ENCODE peak calls at places on chromosomes 1 and 21, in ten cellular contexts. G is psoas muscle; F is NCI-H345; J is hepatocyte; X is hippocampal formation; O is activated CD8-positive, alpha-beta memory T cell treated with anti-CD3 and anti-CD28 coated beads for 1 hour; L is Right ventricle myocardium inferior; B is foreskin fibroblast; E is naive thymus-derived CD4-positive, alpha-beta T cell; Q is SK-MEL-5. T is an unnamed sample.

GRCh38 chr1:65279092-65279448 is 30.3 kb upstream of the DNAJC6 start:
- DNase-seq in L (no peak), B (peak; percentile 46), F (no peak), E (no peak), X (no peak), O (no peak), Q (no peak), G (no peak), J (no peak), T (no peak)

GRCh38 chr1:56788588-56788987 is 30.6 kb downstream of the FYB2 start:
- DNase-seq in J (no peak), E (no peak), Q (no peak), X (no peak), O (no peak), F (peak; percentile 92), L (peak; percentile 46), G (peak; percentile 55), B (no peak), T (no peak)

GRCh38 chr21:43352568-43353281 is 74.2 kb downstream of the SIK1 start:
- DNase-seq in G (no peak), O (no peak), L (no peak), B (no peak), J (no peak), X (no peak), F (no peak), Q (peak; percentile 43), E (no peak), T (peak; percentile 20)

GRCh38 chr21:37281993-37282392 is 14.9 kb upstream of the VPS26C start:
- DNase-seq in O (no peak), B (no peak), X (no peak), F (peak; percentile 58), E (no peak), G (no peak), L (no peak), Q (no peak), J (peak; percentile 19), T (no peak)

GRCh38 chr1:56339093-56339492 is 240.3 kb downstream of the PLPP3 start:
- DNase-seq in X (no peak), E (no peak), B (no peak), L (no peak), O (no peak), J (no peak), Q (no peak), F (no peak), G (no peak), T (no peak)

GRCh38 chr1:208110296-208110695 is 133.9 kb downstream of the PLXNA2 start:
- DNase-seq in X (no peak), O (no peak), B (no peak), Q (no peak), J (no peak), L (no peak), E (no peak), G (no peak), F (no peak), T (no peak)

GRCh38 chr1:226407199-226407496 is 745 bp downstream of the PARP1 start:
- DNase-seq in J (no peak), G (no peak), X (no peak), E (no peak), B (no peak), L (no peak), Q (no peak), F (no peak), O (no peak), T (no peak)

GRCh38 chr1:26536521-26536920 is 7.0 kb downstream of the RPS6KA1 start:
- DNase-seq in F (no peak), B (no peak), E (no peak), O (no peak), J (no peak), Q (no peak), X (no peak), L (no peak), G (no peak), T (no peak)

GRCh38 chr1:225651872-225652725 is 824 bp downstream of the ENAH start:
- DNase-seq in E (no peak), Q (peak; percentile 51), O (no peak), F (peak; percentile 47), X (peak; percentile 57), G (no peak), J (peak; percentile 68), B (peak; percentile 45), L (no peak), T (peak; percentile 16)

GRCh38 chr1:220682901-220683576 is 7.1 kb upstream of the C1orf115 start:
- DNase-seq in X (no peak), B (no peak), L (no peak), E (no peak), O (no peak), F (no peak), J (no peak), Q (no peak), G (no peak), T (no peak)

GRCh38 chr1:236844499-236845271 is 49.6 kb downstream of the MTR start:
- DNase-seq in O (no peak), E (no peak), G (no peak), F (no peak), J (peak; percentile 37), X (no peak), B (peak; percentile 54), L (no peak), Q (no peak), T (peak; percentile 71)

GRCh38 chr21:38631171-38631570 is 132.9 kb upstream of the ERG start:
- DNase-seq in F (no peak), E (no peak), J (no peak), Q (no peak), L (no peak), B (no peak), X (peak; percentile 20), G (no peak), O (no peak), T (no peak)

T was measured in fibroblast of gingiva.